ENCODE peak calls at places on chromosomes 13 and 19, in five cellular contexts. K, M, T, Q and G are unnamed samples.

GRCh38 chr19:20167020-20167644 is at the start of gene ZNF486:
- DNase-seq in K (no peak), M (peak), T (peak), Q (peak), G (peak)

GRCh38 chr13:114248011-114248410 is 13.3 kb downstream of the CDC16 start:
- DNase-seq in K (no peak), M (no peak), T (no peak), Q (no peak), G (no peak)

GRCh38 chr13:106176103-106176502 is 359.4 kb downstream of the EFNB2 start:
- DNase-seq in K (no peak), M (no peak), T (no peak), Q (no peak), G (no peak)

GRCh38 chr19:2812414-2813234 is 7.0 kb upstream of the ZNF554 start:
- DNase-seq in K (no peak), M (no peak), T (no peak), Q (no peak), G (no peak)

GRCh38 chr19:13154911-13155471 is 4.8 kb downstream of the IER2 start:
- DNase-seq in K (no peak), M (peak), T (peak), Q (peak), G (no peak)

GRCh38 chr13:98214008-98214643 is 37.1 kb upstream of the RNF113B start:
- DNase-seq in K (no peak), M (no peak), T (no peak), Q (no peak), G (no peak)

GRCh38 chr13:110254751-110255553 is 52.0 kb downstream of the COL4A1 start:
- DNase-seq in K (no peak), M (no peak), T (no peak), Q (no peak), G (no peak)

GRCh38 chr13:109729031-109729870 is 57.1 kb downstream of the IRS2 start:
- DNase-seq in K (no peak), M (no peak), T (no peak), Q (no peak), G (no peak)

GRCh38 chr13:99257291-99257690 is 888 bp downstream of the GPR18 start:
- DNase-seq in K (no peak), M (no peak), T (no peak), Q (no peak), G (no peak)

GRCh38 chr13:102983496-102983895 is 82.7 kb downstream of the SLC10A2 start:
- DNase-seq in K (no peak), M (no peak), T (no peak), Q (no peak), G (no peak)

GRCh38 chr13:32256243-32256642 is 58.9 kb downstream of the ZAR1L start:
- DNase-seq in K (no peak), M (no peak), T (no peak), Q (peak), G (no peak)

GRCh38 chr13:98492335-98493034 is 84.4 kb downstream of the STK24 start:
- DNase-seq in K (no peak), M (peak), T (no peak), Q (no peak), G (no peak)

GRCh38 chr13:30510811-30511371 is 45.2 kb upstream of the HMGB1 start:
- DNase-seq in K (no peak), M (no peak), T (no peak), Q (no peak), G (no peak)

GRCh38 chr19:35545855-35546381 is 492 bp downstream of the TMEM147 start:
- DNase-seq in K (peak), M (peak), T (peak), Q (no peak), G (peak)

GRCh38 chr19:16386619-16387240 is 62.1 kb downstream of the KLF2 start:
- DNase-seq in K (no peak), M (peak), T (peak), Q (peak), G (peak)

GRCh38 chr19:16025108-16026101 is 50.9 kb upstream of the TPM4 start:
- DNase-seq in K (no peak), M (peak), T (peak), Q (peak), G (peak)

GRCh38 chr13:33194820-33195692 is 90.5 kb downstream of the STARD13 start:
- DNase-seq in K (peak), M (no peak), T (no peak), Q (peak), G (no peak)

GRCh38 chr19:41745761-41746160 is 9.6 kb upstream of the CEACAM6 start:
- DNase-seq in K (no peak), M (no peak), T (no peak), Q (no peak), G (no peak)

GRCh38 chr13:34696741-34697140 is 245.3 kb upstream of the NBEA start:
- DNase-seq in K (no peak), M (no peak), T (no peak), Q (no peak), G (no peak)

GRCh38 chr13:76758738-76759137 is 127.5 kb downstream of the KCTD12 start:
- DNase-seq in K (no peak), M (no peak), T (no peak), Q (no peak), G (no peak)

GRCh38 chr19:12580180-12580694 is 29.0 kb upstream of the ZNF564 start:
- DNase-seq in K (no peak), M (no peak), T (no peak), Q (peak), G (no peak)

GRCh38 chr19:58381460-58382220 is 810 bp upstream of the ZNF837 start:
- DNase-seq in K (no peak), M (no peak), T (no peak), Q (no peak), G (no peak)

GRCh38 chr19:11088508-11089253 is 582 bp upstream of the LDLR start:
- DNase-seq in K (no peak), M (no peak), T (no peak), Q (peak), G (no peak)

GRCh38 chr13:112605531-112605990 is 17.6 kb upstream of the TUBGCP3 start:
- DNase-seq in K (no peak), M (peak), T (no peak), Q (no peak), G (no peak)

GRCh38 chr13:112603641-112604220 is 15.8 kb upstream of the TUBGCP3 start:
- DNase-seq in K (no peak), M (no peak), T (no peak), Q (no peak), G (no peak)

GRCh38 chr13:112601351-112601750 is 13.4 kb upstream of the TUBGCP3 start:
- DNase-seq in K (no peak), M (no peak), T (no peak), Q (no peak), G (no peak)

GRCh38 chr13:112608212-112608611 is 20.3 kb upstream of the TUBGCP3 start:
- DNase-seq in K (no peak), M (no peak), T (no peak), Q (no peak), G (no peak)

DNA sequence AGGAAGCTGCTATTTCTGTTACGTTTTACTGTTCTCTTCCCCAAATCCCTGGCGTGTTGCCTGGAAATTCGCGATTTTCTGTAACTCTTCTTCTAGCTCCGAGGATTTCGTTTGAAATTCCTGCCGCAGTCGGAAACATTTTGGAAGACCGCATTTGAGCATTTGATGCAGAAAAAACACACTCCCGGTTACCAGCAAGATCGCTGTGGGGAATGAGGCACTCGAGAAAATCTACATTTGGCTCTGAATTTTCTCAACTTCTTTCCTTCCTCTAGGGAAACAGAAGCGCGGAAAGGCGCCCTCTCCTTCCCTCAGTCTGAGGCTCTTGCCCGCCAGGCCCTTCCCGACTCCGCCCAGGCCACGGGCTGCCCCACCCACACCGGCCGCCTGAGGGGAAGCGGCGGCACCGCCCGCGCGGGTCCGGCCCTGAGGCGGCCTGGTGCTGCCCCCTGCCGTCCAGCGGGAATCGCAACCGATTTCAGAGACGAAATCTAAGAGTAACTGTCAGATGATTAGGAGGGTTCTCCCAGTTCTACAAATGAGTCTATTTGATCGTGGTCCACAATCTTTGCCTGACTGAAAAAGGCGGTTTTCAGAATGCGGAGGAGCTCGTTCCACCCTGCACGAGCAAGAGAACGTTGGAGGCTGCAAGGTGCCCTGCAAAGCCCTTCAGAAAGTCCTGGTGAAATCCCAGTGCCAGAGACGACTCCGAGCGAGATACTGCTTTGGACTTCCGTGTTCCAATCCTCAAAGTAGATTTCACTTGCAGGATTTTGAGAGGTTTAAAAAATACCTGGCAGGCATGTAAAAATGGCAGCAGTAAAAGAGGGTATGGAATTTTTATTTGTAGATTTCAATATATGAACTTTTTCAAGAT is 18.4 kb upstream of the TUBGCP3 start:
- DNase-seq in K (no peak), M (peak), T (peak), Q (peak), G (peak)
- TF ChIP-seq JUNB in K (no peak), M (no peak), T (no peak), Q (no peak), G (no peak)

GRCh38 chr19:51472607-51473006 is 5.7 kb upstream of the CEACAM18 start:
- DNase-seq in K (no peak), M (no peak), T (no peak), Q (no peak), G (no peak)

GRCh38 chr19:51470966-51471365 is 7.4 kb upstream of the CEACAM18 start:
- DNase-seq in K (no peak), M (no peak), T (peak), Q (no peak), G (no peak)

GRCh38 chr19:51471527-51471926 is 6.8 kb upstream of the CEACAM18 start:
- DNase-seq in K (no peak), M (no peak), T (no peak), Q (no peak), G (no peak)

GRCh38 chr19:51476164-51476563 is 2.2 kb upstream of the CEACAM18 start:
- DNase-seq in K (no peak), M (no peak), T (no peak), Q (no peak), G (no peak)

GRCh38 chr19:51473009-51473707 is 5.2 kb upstream of the CEACAM18 start:
- DNase-seq in K (peak), M (peak), T (peak), Q (peak), G (peak)
- TF ChIP-seq JUNB in K (no peak), M (no peak), T (no peak), Q (no peak), G (no peak)

DNA sequence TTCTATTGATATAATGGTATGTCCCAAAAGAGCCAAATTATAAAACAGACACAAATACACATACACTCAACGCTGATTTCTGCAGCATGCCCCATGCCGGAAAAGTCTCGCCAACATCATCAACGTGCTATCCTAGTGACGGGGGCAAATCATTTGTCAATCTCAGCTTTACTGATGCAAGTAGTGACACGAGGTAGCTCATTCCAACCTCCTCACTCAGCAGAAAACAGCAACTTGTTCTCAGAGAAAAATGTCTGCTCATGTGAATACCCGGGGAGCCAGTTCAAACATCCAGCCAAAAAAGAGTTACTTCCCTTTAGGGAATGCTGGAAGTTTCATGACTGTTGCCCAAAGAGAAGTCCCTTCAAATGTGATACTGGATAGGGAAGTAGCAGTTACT is 46.3 kb downstream of the SOX21 start:
- DNase-seq in K (no peak), M (no peak), T (no peak), Q (no peak), G (no peak)
- TF ChIP-seq JUNB in K (no peak), M (no peak), T (no peak), Q (no peak), G (no peak)

GRCh38 chr19:46967578-46968018 is 52.0 kb upstream of the NPAS1 start:
- DNase-seq in K (no peak), M (no peak), T (no peak), Q (no peak), G (no peak)

GRCh38 chr19:46962030-46962570 is 57.5 kb upstream of the NPAS1 start:
- DNase-seq in K (no peak), M (no peak), T (no peak), Q (no peak), G (no peak)

GRCh38 chr19:46959962-46960556 is 59.6 kb upstream of the NPAS1 start:
- DNase-seq in K (no peak), M (no peak), T (no peak), Q (no peak), G (no peak)

GRCh38 chr19:46958542-46958941 is 61.1 kb upstream of the NPAS1 start:
- DNase-seq in K (no peak), M (peak), T (no peak), Q (peak), G (no peak)

DNA sequence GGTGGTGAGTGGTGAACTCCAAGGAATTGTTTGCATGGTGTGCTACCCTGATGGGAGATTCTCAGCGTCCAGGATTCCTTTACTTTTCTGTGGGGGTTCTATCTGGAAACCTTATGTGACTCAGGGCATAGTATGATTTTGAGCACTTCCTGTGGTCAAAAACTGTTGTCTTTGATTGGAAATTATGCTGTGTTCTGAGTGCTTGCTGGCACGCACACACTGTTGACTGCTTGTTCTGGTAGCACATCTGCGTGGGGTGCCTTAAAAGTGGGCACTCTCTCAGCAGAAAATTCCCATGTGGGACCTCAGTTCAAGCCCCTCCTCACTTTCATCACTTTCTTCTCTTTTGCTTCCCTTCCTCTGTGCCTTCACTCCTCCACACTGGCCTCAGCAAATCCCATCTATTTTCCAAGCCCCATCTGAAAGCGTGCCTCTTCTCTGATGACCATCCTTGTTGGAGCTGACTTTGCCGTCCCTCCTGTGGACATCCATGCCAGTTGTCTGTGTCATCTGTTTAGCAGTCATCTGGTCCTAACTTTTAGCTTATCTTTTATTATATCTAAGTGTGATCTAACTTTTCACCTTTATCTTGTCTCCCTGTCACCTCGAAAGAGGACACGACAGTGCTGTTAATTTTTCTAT is 56.4 kb upstream of the NPAS1 start:
- DNase-seq in K (no peak), M (no peak), T (no peak), Q (no peak), G (no peak)
- TF ChIP-seq JUNB in K (no peak), M (no peak), T (no peak), Q (no peak), G (no peak)

DNA sequence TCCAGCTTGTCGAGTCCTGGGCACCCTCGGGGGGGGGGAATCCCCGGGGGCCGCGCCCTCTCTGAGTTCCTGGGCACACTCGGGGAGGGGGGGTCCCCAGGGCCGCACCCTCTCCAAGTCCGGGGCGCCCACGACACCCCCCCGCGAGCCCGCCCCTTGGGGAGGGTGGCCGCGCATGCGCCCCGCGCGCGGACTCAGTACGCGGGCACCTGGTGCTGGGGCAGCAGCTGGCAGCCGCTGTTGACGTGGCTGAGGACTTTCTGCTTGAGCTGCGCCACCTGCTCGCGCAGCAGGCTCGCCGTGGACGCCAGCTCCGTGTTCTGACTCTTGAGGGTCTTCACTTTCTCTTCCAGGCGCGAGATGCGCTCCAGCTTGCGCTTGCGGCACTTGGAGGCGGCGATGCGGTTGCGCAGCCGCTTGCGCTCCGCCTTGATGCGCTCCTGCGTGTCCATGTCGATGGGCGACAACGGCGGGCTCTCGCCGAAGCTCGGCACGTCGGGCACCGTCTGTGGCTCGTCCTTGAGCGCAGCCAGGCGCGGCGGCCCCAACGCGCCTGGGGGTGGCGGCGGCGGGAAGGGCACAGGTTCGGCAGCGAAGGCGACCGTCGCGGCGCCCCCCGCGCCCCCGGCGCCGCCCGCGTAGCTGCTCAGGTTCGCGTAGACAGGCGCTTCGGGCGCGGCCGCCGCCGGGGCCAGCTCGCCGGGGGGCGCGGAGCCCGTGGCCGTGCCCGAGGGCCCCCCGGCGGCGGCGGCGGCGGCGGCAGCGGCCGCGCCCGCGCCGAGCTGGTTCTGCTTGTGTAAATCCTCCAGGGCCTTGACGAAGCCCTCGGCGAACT is 958 bp downstream of the JUND start:
- DNase-seq in K (no peak), M (peak), T (peak), Q (peak), G (peak)
- TF ChIP-seq JUNB in K (no peak), M (no peak), T (no peak), Q (no peak), G (no peak)

GRCh38 chr19:21604351-21604926 is 99.0 kb downstream of the ZNF429 start:
- DNase-seq in K (no peak), M (peak), T (no peak), Q (no peak), G (no peak)
- TF ChIP-seq JUNB in K (no peak), M (no peak), T (no peak), Q (no peak), G (no peak)

DNA sequence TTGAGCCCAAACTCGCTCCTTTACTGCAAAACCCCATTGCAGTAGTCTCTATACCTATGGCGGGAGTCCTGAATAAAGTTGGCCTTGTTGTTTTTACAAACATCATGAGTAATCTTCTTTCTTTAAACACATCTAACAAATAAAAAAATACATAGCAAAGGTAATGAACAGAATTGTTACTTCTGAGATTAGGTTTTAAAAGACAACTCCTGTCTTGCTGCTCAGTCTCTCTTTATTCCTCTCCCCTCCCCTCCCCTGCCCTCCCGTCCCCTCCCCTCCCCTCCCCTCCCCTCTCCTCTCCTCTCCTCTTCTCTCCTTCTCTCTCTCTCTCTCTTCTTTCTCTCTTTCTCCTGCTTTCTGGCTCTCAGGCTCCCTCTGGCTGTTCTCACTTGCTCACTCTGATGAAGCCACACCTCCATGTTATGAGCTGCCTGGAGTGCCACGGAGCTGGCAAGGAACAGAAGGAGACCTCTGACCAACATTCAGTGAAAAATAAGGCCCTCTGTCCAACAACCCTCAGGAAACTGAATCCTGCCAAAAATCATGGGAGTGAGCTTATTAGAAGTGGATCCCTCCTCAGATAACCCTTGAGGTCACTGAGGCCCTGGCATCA is 300.7 kb upstream of the MIR17HG start:
- DNase-seq in K (no peak), M (peak), T (no peak), Q (no peak), G (peak)
- TF ChIP-seq JUNB in K (no peak), M (no peak), T (no peak), Q (no peak), G (no peak)